ENCODE peak calls at places on chromosomes 11 and 22, in nine cellular contexts. J is neural crest cell; P is activated CD8-positive, alpha-beta memory T cell treated with anti-CD3 and anti-CD28 coated beads, Interleukin-2, amount 50 U/mL, for 48 hours; M is pancreas; Y is OCI-LY7; T is nephron progenitor cell; D is breast epithelium; G is H7; Z is RPMI7951. F is an unnamed sample.

GRCh38 chr22:23163665-23164064 is 16.6 kb upstream of the BCR start:
- DNase-seq in J (no peak), P (no peak), M (no peak), Y (no peak), T (no peak), D (peak; percentile 89), G (peak; percentile 12), Z (no peak), F (no peak)

GRCh38 chr11:119472186-119472855 is 49.3 kb upstream of the THY1 start:
- DNase-seq in J (no peak), P (peak; percentile 32), M (no peak), Y (no peak), T (no peak), D (no peak), G (no peak), Z (no peak), F (no peak)

GRCh38 chr22:39946571-39947407 is 13.4 kb upstream of the TMA7B start:
- DNase-seq in J (no peak), P (peak; percentile 50), M (peak; percentile 47), Y (peak; percentile 82), T (no peak), D (no peak), G (no peak), Z (no peak), F (no peak)

GRCh38 chr11:19672591-19673206 is 39.9 kb upstream of the NAV2 start:
- DNase-seq in J (no peak), P (no peak), M (no peak), Y (no peak), T (no peak), D (no peak), G (no peak), Z (no peak), F (no peak)

GRCh38 chr11:115459563-115459962 is 44.7 kb downstream of the CADM1 start:
- DNase-seq in J (no peak), P (no peak), M (no peak), Y (no peak), T (no peak), D (no peak), G (no peak), Z (peak; percentile 44), F (no peak)

GRCh38 chr11:73956876-73957653 is 6.2 kb downstream of the DNAJB13 start:
- DNase-seq in J (no peak), P (no peak), M (no peak), Y (no peak), T (no peak), D (no peak), G (peak; percentile 57), Z (no peak), F (no peak)

GRCh38 chr11:28696591-28696990 is 588.4 kb downstream of the METTL15 start:
- DNase-seq in J (no peak), P (no peak), M (no peak), Y (no peak), T (no peak), D (no peak), G (no peak), Z (peak; percentile 3), F (no peak)

GRCh38 chr22:31625661-31626426 is 36.2 kb downstream of the PISD start:
- DNase-seq in J (peak; percentile 40), P (no peak), M (no peak), Y (no peak), T (peak; percentile 69), D (peak; percentile 66), G (peak; percentile 97), Z (no peak), F (no peak)

GRCh38 chr11:63504933-63505586 is 824 bp upstream of the LGALS12 start:
- DNase-seq in J (no peak), P (no peak), M (peak; percentile 82), Y (no peak), T (no peak), D (peak; percentile 66), G (peak; percentile 8), Z (no peak), F (no peak)

GRCh38 chr11:110362916-110363574 is 66.6 kb upstream of the RDX start:
- DNase-seq in J (peak; percentile 55), P (no peak), M (peak; percentile 16), Y (no peak), T (peak; percentile 28), D (no peak), G (peak; percentile 24), Z (peak; percentile 71), F (no peak)

GRCh38 chr11:32374261-32374711 is 61.1 kb downstream of the WT1 start:
- DNase-seq in J (peak; percentile 25), P (peak; percentile 71), M (no peak), Y (peak; percentile 47), T (peak; percentile 43), D (no peak), G (peak; percentile 86), Z (peak; percentile 56), F (peak; percentile 96)

GRCh38 chr11:2770556-2771301 is 70.9 kb upstream of the KCNQ1OT1 start:
- DNase-seq in J (no peak), P (peak; percentile 50), M (no peak), Y (no peak), T (no peak), D (peak; percentile 46), G (no peak), Z (peak; percentile 14), F (no peak)

GRCh38 chr11:2655834-2656622 is 43.8 kb downstream of the KCNQ1OT1 start:
- DNase-seq in J (no peak), P (no peak), M (no peak), Y (no peak), T (no peak), D (no peak), G (peak; percentile 13), Z (peak; percentile 67), F (no peak)

GRCh38 chr11:32196137-32196536 is 105.3 kb downstream of the RCN1 start:
- DNase-seq in J (no peak), P (no peak), M (no peak), Y (no peak), T (no peak), D (no peak), G (no peak), Z (no peak), F (no peak)

GRCh38 chr22:24516301-24516737 is 21.2 kb downstream of the UPB1 start:
- DNase-seq in J (no peak), P (no peak), M (no peak), Y (no peak), T (no peak), D (no peak), G (peak; percentile 73), Z (peak; percentile 76), F (no peak)

GRCh38 chr22:35172452-35172851 is 84.8 kb upstream of the HMGXB4 start:
- DNase-seq in J (no peak), P (no peak), M (no peak), Y (no peak), T (no peak), D (no peak), G (no peak), Z (no peak), F (no peak)

GRCh38 chr11:46127150-46127638 is 5.9 kb upstream of the PHF21A start:
- DNase-seq in J (no peak), P (peak; percentile 61), M (no peak), Y (peak; percentile 62), T (no peak), D (no peak), G (no peak), Z (peak; percentile 88), F (peak; percentile 87)

GRCh38 chr11:8807544-8808225 is 103.3 kb upstream of the AKIP1 start:
- DNase-seq in J (no peak), P (no peak), M (peak; percentile 41), Y (no peak), T (no peak), D (no peak), G (no peak), Z (peak; percentile 96), F (no peak)

GRCh38 chr22:46162285-46162684 is 12.0 kb downstream of the PPARA start:
- DNase-seq in J (no peak), P (no peak), M (peak; percentile 45), Y (no peak), T (no peak), D (no peak), G (no peak), Z (no peak), F (no peak)

GRCh38 chr22:44566911-44567310 is 68.9 kb upstream of the RTL6 start:
- DNase-seq in J (no peak), P (peak; percentile 33), M (no peak), Y (no peak), T (no peak), D (no peak), G (no peak), Z (no peak), F (no peak)

GRCh38 chr22:16960884-16961249 is 47.2 kb downstream of the GAB4 start:
- DNase-seq in J (no peak), P (no peak), M (no peak), Y (no peak), T (no peak), D (no peak), G (no peak), Z (no peak), F (no peak)

GRCh38 chr22:18950141-18950540 is 14.0 kb upstream of the PRODH start:
- DNase-seq in J (no peak), P (no peak), M (peak; percentile 0), Y (no peak), T (no peak), D (no peak), G (no peak), Z (no peak), F (no peak)

GRCh38 chr11:9982127-9982795 is 311.8 kb downstream of the SBF2 start:
- DNase-seq in J (no peak), P (no peak), M (no peak), Y (no peak), T (no peak), D (no peak), G (no peak), Z (peak; percentile 76), F (no peak)

GRCh38 chr22:35835267-35835997 is 117.8 kb downstream of the APOL5 start:
- DNase-seq in J (no peak), P (no peak), M (no peak), Y (no peak), T (no peak), D (no peak), G (no peak), Z (no peak), F (no peak)

GRCh38 chr22:27868738-27869282 is 50.2 kb downstream of the PITPNB start:
- DNase-seq in J (no peak), P (no peak), M (no peak), Y (no peak), T (no peak), D (no peak), G (no peak), Z (no peak), F (no peak)

GRCh38 chr11:118304227-118304808 is at the start of gene CD3E:
- DNase-seq in J (no peak), P (peak; percentile 80), M (no peak), Y (peak; percentile 37), T (no peak), D (no peak), G (no peak), Z (no peak), F (no peak)

GRCh38 chr11:63763506-63764200 is 4.9 kb downstream of the ZFTA start:
- DNase-seq in J (peak; percentile 13), P (no peak), M (no peak), Y (no peak), T (peak; percentile 65), D (no peak), G (peak; percentile 96), Z (no peak), F (no peak)

GRCh38 chr22:32050678-32051515 is 7.8 kb downstream of the SLC5A1 start:
- DNase-seq in J (no peak), P (peak; percentile 82), M (peak; percentile 36), Y (no peak), T (peak; percentile 8), D (no peak), G (no peak), Z (peak; percentile 84), F (no peak)

GRCh38 chr11:46125284-46125683 is 4.0 kb upstream of the PHF21A start:
- DNase-seq in J (no peak), P (no peak), M (no peak), Y (no peak), T (no peak), D (no peak), G (no peak), Z (no peak), F (no peak)

GRCh38 chr11:131618203-131618602 is 247.8 kb downstream of the NTM start:
- DNase-seq in J (no peak), P (no peak), M (no peak), Y (no peak), T (no peak), D (no peak), G (no peak), Z (no peak), F (no peak)

GRCh38 chr11:35412285-35412684 is 7.1 kb downstream of the SLC1A2 start:
- DNase-seq in J (no peak), P (no peak), M (no peak), Y (no peak), T (no peak), D (no peak), G (peak; percentile 57), Z (peak; percentile 33), F (no peak)